ENCODE peak calls at places on chromosomes 13 and 19, in seven cellular contexts. Z is Peyer's patch, R is tibial nerve, M is GM12892, I is GM12878, P is IMR-90, L is A549. X is an unnamed sample.

GRCh38 chr19:11423164-11423803 is 4.2 kb upstream of the RGL3 start:
- DNase-seq in P (no peak), I (no peak), Z (no peak), L (no peak), M (no peak), R (no peak), X (no peak)

GRCh38 chr13:75365724-75366173 is 116.2 kb downstream of the TBC1D4 start:
- DNase-seq in Z (no peak), R (no peak), M (no peak), I (peak; percentile 78), L (peak; percentile 21), P (peak; percentile 86), X (peak; percentile 18)

GRCh38 chr13:20197361-20197834 is 4.7 kb upstream of the GJB2 start:
- DNase-seq in P (peak; percentile 56), Z (no peak), I (no peak), L (peak; percentile 31), R (no peak), M (no peak), X (peak; percentile 33)

GRCh38 chr13:30373727-30374126 is 48.6 kb upstream of the UBE2L5 start:
- DNase-seq in M (no peak), I (peak; percentile 59), P (no peak), L (no peak), Z (peak; percentile 89), R (no peak), X (no peak)

GRCh38 chr13:46614582-46614981 is 61.6 kb downstream of the LRCH1 start:
- DNase-seq in L (peak; percentile 61), Z (no peak), I (no peak), M (no peak), P (peak; percentile 93), R (no peak), X (no peak)

GRCh38 chr13:35472308-35473008 is 4.0 kb downstream of the MAB21L1 start:
- DNase-seq in P (no peak), L (no peak), I (no peak), Z (no peak), R (no peak), M (no peak), X (no peak)

GRCh38 chr13:37889102-37889501 is 19.5 kb upstream of the TRPC4 start:
- DNase-seq in Z (no peak), P (peak; percentile 23), I (no peak), R (no peak), L (no peak), M (no peak), X (no peak)

GRCh38 chr13:97211357-97211756 is 10.8 kb upstream of the MBNL2 start:
- DNase-seq in M (no peak), I (no peak), P (peak; percentile 48), R (no peak), L (no peak), Z (no peak), X (no peak)

GRCh38 chr13:72782717-72783116 is 784 bp downstream of the PIBF1 start:
- DNase-seq in L (peak; percentile 19), I (no peak), P (peak; percentile 10), R (no peak), Z (no peak), M (no peak), X (no peak)

DNA sequence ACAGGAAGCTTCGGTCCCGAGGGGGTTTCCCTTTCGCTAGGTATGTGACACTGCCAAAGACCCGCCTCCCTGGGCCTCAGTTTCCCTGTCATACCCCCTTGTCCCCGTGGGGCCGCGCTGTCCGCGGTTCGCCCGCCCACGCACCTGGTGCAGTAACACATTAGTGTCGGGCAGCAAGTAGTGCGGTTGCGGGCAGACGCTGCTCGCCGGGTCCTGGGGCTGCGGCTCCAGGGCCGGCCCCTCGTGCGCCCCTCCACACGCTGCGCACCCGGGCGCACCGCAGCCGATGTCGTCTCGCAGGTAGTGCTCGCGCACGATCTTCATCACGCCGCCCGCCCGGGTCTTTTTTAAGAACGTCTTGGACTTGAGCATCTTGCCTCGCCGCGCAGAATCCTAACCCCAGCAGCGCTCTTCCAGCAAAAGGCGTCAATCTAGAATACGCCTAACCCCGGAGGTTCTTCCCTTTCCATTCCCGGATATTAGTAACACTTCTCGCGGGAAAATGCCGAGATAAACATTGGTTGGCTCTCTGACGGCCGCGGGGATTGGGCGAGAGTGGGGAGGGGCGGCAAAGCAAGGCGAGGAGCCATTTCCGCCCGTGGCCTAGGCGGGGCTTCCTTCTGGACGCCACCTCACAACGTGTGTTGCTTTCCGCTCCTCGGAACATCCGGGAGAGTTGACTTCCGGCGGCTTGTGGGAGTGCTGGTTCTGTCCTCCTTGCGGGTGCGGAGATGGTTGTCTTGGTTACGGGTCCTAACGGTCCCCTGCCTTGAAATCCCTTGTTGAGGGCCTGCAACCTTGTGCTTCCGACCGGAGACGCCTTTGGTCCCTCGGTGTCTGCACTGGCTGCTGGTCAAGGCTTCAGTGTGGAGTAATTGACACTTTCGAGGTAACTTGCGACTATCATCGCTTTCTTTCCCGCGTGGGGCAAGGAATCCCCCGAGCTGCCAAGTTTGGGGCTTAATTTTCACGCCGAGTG is at the start of the genes DIS3 and PIBF1:
- DNase-seq in M (peak; percentile 71), Z (peak; percentile 99), L (peak; percentile 97), I (peak; percentile 93), P (peak; percentile 98), R (peak; percentile 98), X (peak; percentile 86)
- TF ChIP-seq POLR2A in M (peak; percentile 96), Z (peak; percentile 56), L (peak; percentile 46), I (peak; percentile 88), P (peak; percentile 91), R (peak; percentile 45), X (peak; percentile 57)

DNA sequence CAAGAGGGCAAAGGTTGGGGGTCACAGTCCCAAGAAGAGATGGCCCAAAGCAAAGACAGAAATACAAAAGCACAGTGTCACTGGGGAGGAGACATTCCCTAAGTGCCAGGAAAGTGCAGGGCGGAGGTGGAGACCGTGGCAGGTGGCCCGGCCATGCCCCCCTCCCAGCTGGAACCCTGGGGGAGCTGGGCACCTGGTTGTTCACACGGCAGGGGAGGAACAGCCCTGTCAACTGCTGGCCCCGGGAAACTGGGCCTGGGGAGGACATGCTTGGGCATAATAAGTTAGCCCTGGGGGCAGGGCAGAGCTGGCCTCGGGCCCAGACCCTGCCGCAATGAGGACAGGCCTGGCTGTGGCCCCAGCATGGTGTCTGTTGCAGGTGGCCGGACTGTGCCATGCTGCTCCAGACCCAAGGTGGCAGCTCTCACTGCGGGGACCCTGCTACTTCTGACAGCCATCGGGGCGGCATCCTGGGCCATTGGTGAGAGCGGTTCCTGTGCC is 7.4 kb downstream of the HPN start:
- DNase-seq in P (no peak), L (no peak), R (no peak), M (no peak), Z (no peak), I (no peak), X (no peak)
- TF ChIP-seq POLR2A in P (no peak), L (no peak), R (no peak), M (no peak), Z (no peak), I (no peak), X (no peak)

GRCh38 chr19:49869484-49870308 is 2.3 kb upstream of the PNKP start:
- DNase-seq in L (peak; percentile 100), R (peak; percentile 96), M (peak; percentile 82), Z (peak; percentile 98), P (peak; percentile 100), I (peak; percentile 100), X (peak; percentile 99)

GRCh38 chr19:49869009-49869483 is 1.7 kb upstream of the PNKP start:
- DNase-seq in Z (no peak), M (peak; percentile 44), P (no peak), R (no peak), I (no peak), L (no peak), X (no peak)

GRCh38 chr19:49863935-49864320 is 3.4 kb downstream of the PNKP start:
- DNase-seq in R (no peak), M (no peak), Z (no peak), P (no peak), L (no peak), I (no peak), X (no peak)

GRCh38 chr19:49864890-49865289 is 2.5 kb downstream of the PNKP start:
- DNase-seq in L (no peak), M (no peak), P (no peak), I (no peak), R (no peak), Z (no peak), X (no peak)

DNA sequence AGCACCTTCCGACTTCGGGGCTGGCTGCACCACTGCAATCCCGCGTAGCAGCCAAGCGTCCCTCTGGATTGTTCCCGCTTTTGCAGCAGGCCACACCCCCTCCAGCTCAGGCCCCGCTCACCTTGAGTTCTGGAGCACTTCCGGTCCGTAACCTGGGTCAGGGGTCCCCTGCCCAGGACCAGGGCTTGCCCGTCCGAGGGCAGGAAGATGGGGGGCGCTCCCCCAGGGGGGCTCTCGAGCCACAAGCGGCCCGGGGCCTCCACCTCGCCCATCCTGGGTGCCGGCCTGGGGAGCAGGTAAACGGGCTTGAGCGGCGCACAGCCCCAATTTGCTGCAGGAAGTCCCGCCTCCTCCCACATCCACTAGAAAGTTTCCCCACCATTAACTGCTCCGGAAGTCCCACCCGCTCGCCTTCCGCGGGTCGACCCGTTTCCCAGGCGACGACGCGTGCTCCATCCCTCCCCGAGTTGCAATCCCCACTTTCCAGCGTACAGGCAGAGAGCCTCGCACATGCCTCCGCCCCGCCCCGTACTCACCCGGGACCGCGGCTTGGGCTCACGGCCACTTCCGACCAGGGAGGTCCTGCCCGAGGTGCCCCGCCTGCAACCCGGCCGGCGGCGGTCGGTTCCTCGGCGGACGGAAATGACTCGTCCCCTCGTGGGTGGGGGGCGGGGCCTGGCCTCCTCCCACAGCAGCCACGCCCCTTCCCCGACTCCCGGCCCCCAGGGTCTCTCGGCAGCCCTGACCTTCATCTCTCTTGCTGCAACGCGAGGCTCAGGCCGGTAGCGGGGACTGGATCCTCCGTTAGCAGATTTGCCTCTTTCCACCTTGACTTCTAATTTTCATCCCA is at the start of gene PNKP:
- DNase-seq in Z (peak; percentile 95), I (no peak), M (peak; percentile 96), R (peak; percentile 88), L (peak; percentile 96), P (peak; percentile 85), X (peak; percentile 96)
- TF ChIP-seq POLR2A in Z (peak; percentile 68), I (peak; percentile 96), M (peak; percentile 87), R (no peak), L (peak; percentile 61), P (peak; percentile 71), X (peak; percentile 72)

GRCh38 chr19:40337594-40337993 is 10.6 kb downstream of the C19orf47 start:
- DNase-seq in R (no peak), Z (no peak), M (no peak), L (no peak), I (no peak), P (no peak), X (no peak)

GRCh38 chr19:40339018-40339728 is 9.0 kb downstream of the C19orf47 start:
- DNase-seq in I (no peak), L (no peak), P (no peak), M (no peak), Z (no peak), R (no peak), X (no peak)

GRCh38 chr19:40344422-40344821 is 3.8 kb downstream of the C19orf47 start:
- DNase-seq in M (no peak), L (no peak), R (no peak), P (no peak), I (no peak), Z (no peak), X (no peak)

GRCh38 chr19:40342644-40343311 is 5.4 kb downstream of the C19orf47 start:
- DNase-seq in L (no peak), I (no peak), Z (no peak), P (no peak), M (no peak), R (no peak), X (no peak)

DNA sequence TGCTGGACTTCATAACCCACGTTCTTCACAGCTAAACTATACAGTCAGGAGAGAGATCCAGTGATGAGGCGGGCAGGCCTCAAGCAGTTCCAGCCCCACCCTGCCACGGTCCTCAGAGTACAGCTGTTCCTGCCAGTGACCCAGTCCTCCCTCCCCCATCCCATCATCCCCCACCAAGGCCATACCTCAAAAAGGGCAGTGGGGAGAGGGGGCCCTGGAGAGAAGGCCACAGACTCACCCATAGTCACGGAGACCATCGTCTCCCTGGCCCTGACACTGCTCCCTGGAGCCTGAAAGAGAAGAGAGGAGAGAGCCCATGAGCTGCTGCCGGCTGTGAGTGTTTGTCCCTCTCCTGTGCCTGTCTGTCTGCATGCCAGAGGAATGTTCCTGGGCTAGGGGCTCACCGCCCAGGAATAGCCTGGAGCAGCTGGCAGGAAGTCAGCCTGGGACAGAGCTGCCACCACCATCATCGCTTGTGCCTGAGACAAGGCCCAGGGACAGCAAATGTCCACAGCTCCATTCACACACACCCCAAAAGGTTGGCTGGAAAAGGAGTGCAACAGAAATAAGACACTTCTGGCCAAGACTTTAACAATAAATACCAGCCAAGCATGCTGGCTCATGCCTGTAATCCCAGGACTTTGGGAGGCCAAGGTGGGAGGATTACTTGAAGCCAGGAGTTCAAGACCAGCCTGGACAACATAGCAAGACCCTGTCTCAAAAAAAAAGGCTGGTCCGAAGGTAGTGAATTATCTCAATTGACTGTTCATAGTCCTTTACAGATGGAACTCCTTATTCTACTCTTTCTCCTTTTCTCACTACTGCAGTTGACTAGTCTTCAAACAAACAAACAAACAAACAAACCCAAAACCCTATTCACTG is 6.4 kb downstream of the C19orf47 start:
- DNase-seq in M (no peak), Z (no peak), I (no peak), P (no peak), L (no peak), R (no peak), X (no peak)
- TF ChIP-seq POLR2A in M (no peak), Z (no peak), I (no peak), P (no peak), L (no peak), R (no peak), X (no peak)

X was measured in H54.